ENCODE peak calls at places on chromosomes 1 and 21, in ten cellular contexts. One of them, this sample, is unnamed.

GRCh38 chr1:169250022-169250421 is 117.6 kb downstream of the NME7 start:
- DNase-seq in effector CD4-positive, alpha-beta T cell: no peak
- DNase-seq in aorta: no peak
- DNase-seq in fibroblast of pulmonary artery: peak; percentile 17
- DNase-seq in astrocyte: no peak
- DNase-seq in NT2/D1: no peak
- DNase-seq in NB4: no peak
- DNase-seq in T-helper 1 cell: no peak
- DNase-seq in uterus: no peak
- DNase-seq in stimulated activated CD8-positive, alpha-beta memory T cell treated with anti-CD3 and anti-CD28 coated beads, Interleukin-15, amount 100 ng/mL, for 24 hours: no peak
- DNase-seq in this sample: no peak

GRCh38 chr1:230220478-230220877 is 153.4 kb downstream of the GALNT2 start:
- DNase-seq in effector CD4-positive, alpha-beta T cell: no peak
- DNase-seq in aorta: no peak
- DNase-seq in fibroblast of pulmonary artery: no peak
- DNase-seq in astrocyte: no peak
- DNase-seq in NT2/D1: no peak
- DNase-seq in NB4: no peak
- DNase-seq in T-helper 1 cell: no peak
- DNase-seq in uterus: no peak
- DNase-seq in stimulated activated CD8-positive, alpha-beta memory T cell treated with anti-CD3 and anti-CD28 coated beads, Interleukin-15, amount 100 ng/mL, for 24 hours: no peak
- DNase-seq in this sample: no peak

GRCh38 chr1:12480748-12481362 is 137.2 kb downstream of the DHRS3 start:
- DNase-seq in effector CD4-positive, alpha-beta T cell: no peak
- DNase-seq in aorta: no peak
- DNase-seq in fibroblast of pulmonary artery: peak; percentile 88
- DNase-seq in astrocyte: peak; percentile 97
- DNase-seq in NT2/D1: peak; percentile 9
- DNase-seq in NB4: peak; percentile 77
- DNase-seq in T-helper 1 cell: no peak
- DNase-seq in uterus: no peak
- DNase-seq in stimulated activated CD8-positive, alpha-beta memory T cell treated with anti-CD3 and anti-CD28 coated beads, Interleukin-15, amount 100 ng/mL, for 24 hours: no peak
- DNase-seq in this sample: no peak

GRCh38 chr1:66335125-66335524 is 198.8 kb upstream of the SGIP1 start:
- DNase-seq in effector CD4-positive, alpha-beta T cell: no peak
- DNase-seq in aorta: no peak
- DNase-seq in fibroblast of pulmonary artery: no peak
- DNase-seq in astrocyte: no peak
- DNase-seq in NT2/D1: no peak
- DNase-seq in NB4: peak; percentile 29
- DNase-seq in T-helper 1 cell: no peak
- DNase-seq in uterus: no peak
- DNase-seq in stimulated activated CD8-positive, alpha-beta memory T cell treated with anti-CD3 and anti-CD28 coated beads, Interleukin-15, amount 100 ng/mL, for 24 hours: no peak
- DNase-seq in this sample: no peak

GRCh38 chr1:75338974-75339483 is 204.8 kb downstream of the LHX8 start:
- DNase-seq in effector CD4-positive, alpha-beta T cell: no peak
- DNase-seq in aorta: no peak
- DNase-seq in fibroblast of pulmonary artery: no peak
- DNase-seq in astrocyte: peak; percentile 22
- DNase-seq in NT2/D1: no peak
- DNase-seq in NB4: no peak
- DNase-seq in T-helper 1 cell: no peak
- DNase-seq in uterus: no peak
- DNase-seq in stimulated activated CD8-positive, alpha-beta memory T cell treated with anti-CD3 and anti-CD28 coated beads, Interleukin-15, amount 100 ng/mL, for 24 hours: no peak
- DNase-seq in this sample: no peak

GRCh38 chr1:39195166-39196111 is 9.1 kb upstream of the MACF1 start:
- DNase-seq in effector CD4-positive, alpha-beta T cell: peak; percentile 28
- DNase-seq in aorta: no peak
- DNase-seq in fibroblast of pulmonary artery: no peak
- DNase-seq in astrocyte: peak; percentile 82
- DNase-seq in NT2/D1: no peak
- DNase-seq in NB4: no peak
- DNase-seq in T-helper 1 cell: no peak
- DNase-seq in uterus: no peak
- DNase-seq in stimulated activated CD8-positive, alpha-beta memory T cell treated with anti-CD3 and anti-CD28 coated beads, Interleukin-15, amount 100 ng/mL, for 24 hours: no peak
- DNase-seq in this sample: no peak

GRCh38 chr1:193355179-193355578 is 168.8 kb upstream of the B3GALT2 start:
- DNase-seq in effector CD4-positive, alpha-beta T cell: no peak
- DNase-seq in aorta: no peak
- DNase-seq in fibroblast of pulmonary artery: peak; percentile 41
- DNase-seq in astrocyte: no peak
- DNase-seq in NT2/D1: no peak
- DNase-seq in NB4: peak; percentile 10
- DNase-seq in T-helper 1 cell: no peak
- DNase-seq in uterus: no peak
- DNase-seq in stimulated activated CD8-positive, alpha-beta memory T cell treated with anti-CD3 and anti-CD28 coated beads, Interleukin-15, amount 100 ng/mL, for 24 hours: no peak
- DNase-seq in this sample: no peak

GRCh38 chr21:42308161-42308913 is 6.9 kb downstream of the TFF3 start:
- DNase-seq in effector CD4-positive, alpha-beta T cell: no peak
- DNase-seq in aorta: no peak
- DNase-seq in fibroblast of pulmonary artery: no peak
- DNase-seq in astrocyte: no peak
- DNase-seq in NT2/D1: no peak
- DNase-seq in NB4: no peak
- DNase-seq in T-helper 1 cell: no peak
- DNase-seq in uterus: no peak
- DNase-seq in stimulated activated CD8-positive, alpha-beta memory T cell treated with anti-CD3 and anti-CD28 coated beads, Interleukin-15, amount 100 ng/mL, for 24 hours: no peak
- DNase-seq in this sample: no peak

GRCh38 chr1:74812180-74812541 is 79.2 kb downstream of the TYW3 start:
- DNase-seq in effector CD4-positive, alpha-beta T cell: no peak
- DNase-seq in aorta: no peak
- DNase-seq in fibroblast of pulmonary artery: no peak
- DNase-seq in astrocyte: no peak
- DNase-seq in NT2/D1: no peak
- DNase-seq in NB4: no peak
- DNase-seq in T-helper 1 cell: no peak
- DNase-seq in uterus: no peak
- DNase-seq in stimulated activated CD8-positive, alpha-beta memory T cell treated with anti-CD3 and anti-CD28 coated beads, Interleukin-15, amount 100 ng/mL, for 24 hours: no peak
- DNase-seq in this sample: no peak

GRCh38 chr1:15238789-15239188 is 8.2 kb upstream of the FHAD1 start:
- DNase-seq in effector CD4-positive, alpha-beta T cell: no peak
- DNase-seq in aorta: no peak
- DNase-seq in fibroblast of pulmonary artery: no peak
- DNase-seq in astrocyte: no peak
- DNase-seq in NT2/D1: no peak
- DNase-seq in NB4: no peak
- DNase-seq in T-helper 1 cell: no peak
- DNase-seq in uterus: no peak
- DNase-seq in stimulated activated CD8-positive, alpha-beta memory T cell treated with anti-CD3 and anti-CD28 coated beads, Interleukin-15, amount 100 ng/mL, for 24 hours: no peak
- DNase-seq in this sample: no peak

GRCh38 chr1:7543718-7544090 is 227.4 kb upstream of the VAMP3 start:
- DNase-seq in effector CD4-positive, alpha-beta T cell: no peak
- DNase-seq in aorta: no peak
- DNase-seq in fibroblast of pulmonary artery: no peak
- DNase-seq in astrocyte: no peak
- DNase-seq in NT2/D1: no peak
- DNase-seq in NB4: no peak
- DNase-seq in T-helper 1 cell: no peak
- DNase-seq in uterus: no peak
- DNase-seq in stimulated activated CD8-positive, alpha-beta memory T cell treated with anti-CD3 and anti-CD28 coated beads, Interleukin-15, amount 100 ng/mL, for 24 hours: no peak
- DNase-seq in this sample: no peak

GRCh38 chr1:245590726-245591125 is 435.9 kb downstream of the KIF26B start:
- DNase-seq in effector CD4-positive, alpha-beta T cell: no peak
- DNase-seq in aorta: no peak
- DNase-seq in fibroblast of pulmonary artery: no peak
- DNase-seq in astrocyte: no peak
- DNase-seq in NT2/D1: no peak
- DNase-seq in NB4: no peak
- DNase-seq in T-helper 1 cell: no peak
- DNase-seq in uterus: no peak
- DNase-seq in stimulated activated CD8-positive, alpha-beta memory T cell treated with anti-CD3 and anti-CD28 coated beads, Interleukin-15, amount 100 ng/mL, for 24 hours: no peak
- DNase-seq in this sample: no peak

GRCh38 chr1:169877800-169878491 is 15.8 kb downstream of the SCYL3 start:
- DNase-seq in effector CD4-positive, alpha-beta T cell: no peak
- DNase-seq in aorta: no peak
- DNase-seq in fibroblast of pulmonary artery: no peak
- DNase-seq in astrocyte: peak; percentile 28
- DNase-seq in NT2/D1: no peak
- DNase-seq in NB4: no peak
- DNase-seq in T-helper 1 cell: no peak
- DNase-seq in uterus: no peak
- DNase-seq in stimulated activated CD8-positive, alpha-beta memory T cell treated with anti-CD3 and anti-CD28 coated beads, Interleukin-15, amount 100 ng/mL, for 24 hours: no peak
- DNase-seq in this sample: no peak

GRCh38 chr1:17438176-17438976 is 1.1 kb downstream of the RCC2 start:
- DNase-seq in effector CD4-positive, alpha-beta T cell: peak; percentile 40
- DNase-seq in aorta: peak; percentile 88
- DNase-seq in fibroblast of pulmonary artery: peak; percentile 52
- DNase-seq in astrocyte: peak; percentile 29
- DNase-seq in NT2/D1: no peak
- DNase-seq in NB4: peak; percentile 93
- DNase-seq in T-helper 1 cell: peak; percentile 39
- DNase-seq in uterus: peak; percentile 35
- DNase-seq in stimulated activated CD8-positive, alpha-beta memory T cell treated with anti-CD3 and anti-CD28 coated beads, Interleukin-15, amount 100 ng/mL, for 24 hours: peak; percentile 47
- DNase-seq in this sample: peak; percentile 70

GRCh38 chr21:38343691-38344090 is 86.9 kb downstream of the KCNJ15 start:
- DNase-seq in effector CD4-positive, alpha-beta T cell: no peak
- DNase-seq in aorta: peak; percentile 87
- DNase-seq in fibroblast of pulmonary artery: peak; percentile 37
- DNase-seq in astrocyte: peak; percentile 79
- DNase-seq in NT2/D1: no peak
- DNase-seq in NB4: no peak
- DNase-seq in T-helper 1 cell: no peak
- DNase-seq in uterus: no peak
- DNase-seq in stimulated activated CD8-positive, alpha-beta memory T cell treated with anti-CD3 and anti-CD28 coated beads, Interleukin-15, amount 100 ng/mL, for 24 hours: no peak
- DNase-seq in this sample: no peak

GRCh38 chr1:30598571-30599114 is 124.7 kb downstream of the MATN1 start:
- DNase-seq in effector CD4-positive, alpha-beta T cell: no peak
- DNase-seq in aorta: peak; percentile 17
- DNase-seq in fibroblast of pulmonary artery: no peak
- DNase-seq in astrocyte: no peak
- DNase-seq in NT2/D1: no peak
- DNase-seq in NB4: no peak
- DNase-seq in T-helper 1 cell: no peak
- DNase-seq in uterus: no peak
- DNase-seq in stimulated activated CD8-positive, alpha-beta memory T cell treated with anti-CD3 and anti-CD28 coated beads, Interleukin-15, amount 100 ng/mL, for 24 hours: no peak
- DNase-seq in this sample: no peak

GRCh38 chr1:85433096-85433495 is 31.9 kb downstream of the DDAH1 start:
- DNase-seq in effector CD4-positive, alpha-beta T cell: no peak
- DNase-seq in aorta: no peak
- DNase-seq in fibroblast of pulmonary artery: no peak
- DNase-seq in astrocyte: no peak
- DNase-seq in NT2/D1: no peak
- DNase-seq in NB4: no peak
- DNase-seq in T-helper 1 cell: no peak
- DNase-seq in uterus: no peak
- DNase-seq in stimulated activated CD8-positive, alpha-beta memory T cell treated with anti-CD3 and anti-CD28 coated beads, Interleukin-15, amount 100 ng/mL, for 24 hours: no peak
- DNase-seq in this sample: no peak

GRCh38 chr1:96598416-96599168 is 123.0 kb upstream of the PTBP2 start:
- DNase-seq in effector CD4-positive, alpha-beta T cell: no peak
- DNase-seq in aorta: no peak
- DNase-seq in fibroblast of pulmonary artery: peak; percentile 10
- DNase-seq in astrocyte: peak; percentile 84
- DNase-seq in NT2/D1: no peak
- DNase-seq in NB4: no peak
- DNase-seq in T-helper 1 cell: no peak
- DNase-seq in uterus: no peak
- DNase-seq in stimulated activated CD8-positive, alpha-beta memory T cell treated with anti-CD3 and anti-CD28 coated beads, Interleukin-15, amount 100 ng/mL, for 24 hours: no peak
- DNase-seq in this sample: no peak

GRCh38 chr1:116123837-116124533 is 12.8 kb downstream of the MAB21L3 start:
- DNase-seq in effector CD4-positive, alpha-beta T cell: no peak
- DNase-seq in aorta: no peak
- DNase-seq in fibroblast of pulmonary artery: no peak
- DNase-seq in astrocyte: no peak
- DNase-seq in NT2/D1: no peak
- DNase-seq in NB4: no peak
- DNase-seq in T-helper 1 cell: no peak
- DNase-seq in uterus: no peak
- DNase-seq in stimulated activated CD8-positive, alpha-beta memory T cell treated with anti-CD3 and anti-CD28 coated beads, Interleukin-15, amount 100 ng/mL, for 24 hours: no peak
- DNase-seq in this sample: no peak

GRCh38 chr1:188240772-188241406 is 1412.1 kb downstream of the PLA2G4A start:
- DNase-seq in effector CD4-positive, alpha-beta T cell: no peak
- DNase-seq in aorta: no peak
- DNase-seq in fibroblast of pulmonary artery: no peak
- DNase-seq in astrocyte: no peak
- DNase-seq in NT2/D1: no peak
- DNase-seq in NB4: peak; percentile 2
- DNase-seq in T-helper 1 cell: no peak
- DNase-seq in uterus: no peak
- DNase-seq in stimulated activated CD8-positive, alpha-beta memory T cell treated with anti-CD3 and anti-CD28 coated beads, Interleukin-15, amount 100 ng/mL, for 24 hours: no peak
- DNase-seq in this sample: no peak

This sample was measured in activated T-helper 9 cell treated with anti-CD3 and anti-CD28 coated beads, Interleukin-2, amount 50 U/mL, for 16 hours.